ENCODE peak calls at places on chromosomes 6 and 20, in eight cellular contexts. M, V, U, G, K, R, X and P are unnamed samples.
A peak's percentile ranks its signal among the peaks of the same experiment; 100 is the strongest.

GRCh38 chr6:24458134-24458533 is 31.2 kb downstream of the GPLD1 start:
- DNase-seq in V (peak; percentile 81), R (no peak), K (no peak), U (no peak), G (no peak), X (no peak), M (no peak), P (no peak)

GRCh38 chr20:13736792-13737191 is 47.9 kb downstream of the ESF1 start:
- DNase-seq in U (no peak), R (no peak), M (no peak), G (no peak), X (no peak), K (no peak), V (no peak), P (no peak)

GRCh38 chr6:40819182-40819834 is 219.7 kb downstream of the UNC5CL start:
- DNase-seq in K (no peak), M (no peak), V (no peak), R (no peak), G (no peak), U (no peak), X (peak; percentile 74), P (no peak)

GRCh38 chr20:53171065-53171464 is 198.9 kb downstream of the TSHZ2 start:
- DNase-seq in R (no peak), M (no peak), K (no peak), U (no peak), G (no peak), X (no peak), V (no peak), P (no peak)

GRCh38 chr6:52362443-52363221 is 681 bp downstream of the PAQR8 start:
- DNase-seq in M (peak; percentile 55), R (no peak), G (peak; percentile 85), V (peak; percentile 21), X (peak; percentile 73), K (peak; percentile 13), U (no peak), P (peak; percentile 21)

GRCh38 chr20:31869942-31870702 is at the start of the genes DUSP15 and TTLL9:
- DNase-seq in R (no peak), K (peak; percentile 68), X (peak; percentile 82), U (no peak), V (no peak), G (peak; percentile 90), M (peak; percentile 60), P (peak; percentile 39)

GRCh38 chr20:25484224-25484846 is 76.9 kb downstream of the GINS1 start:
- DNase-seq in G (no peak), R (no peak), M (no peak), U (no peak), K (no peak), X (no peak), V (peak; percentile 82), P (no peak)

GRCh38 chr20:50395258-50395729 is 114.9 kb upstream of the PTPN1 start:
- DNase-seq in M (no peak), K (no peak), G (peak; percentile 93), X (peak; percentile 87), U (no peak), V (peak; percentile 60), R (no peak), P (peak; percentile 87)

GRCh38 chr6:903746-904145 is 210.8 kb upstream of the EXOC2 start:
- DNase-seq in X (no peak), U (no peak), R (no peak), G (no peak), K (no peak), V (peak; percentile 20), M (no peak), P (no peak)

GRCh38 chr6:146892613-146893401 is 294.0 kb downstream of the ADGB start:
- DNase-seq in G (no peak), X (no peak), V (no peak), K (no peak), R (no peak), M (no peak), U (no peak), P (no peak)

GRCh38 chr20:47181056-47181862 is 175.2 kb downstream of the ZMYND8 start:
- DNase-seq in U (peak; percentile 54), G (no peak), K (no peak), V (peak; percentile 84), R (peak; percentile 92), M (no peak), X (no peak), P (no peak)

GRCh38 chr6:115467726-115468125 is 593.0 kb downstream of the FRK start:
- DNase-seq in R (no peak), U (no peak), K (no peak), V (peak; percentile 1), X (no peak), G (no peak), M (no peak), P (no peak)

GRCh38 chr20:59647271-59647670 is 42.9 kb downstream of the PHACTR3 start:
- DNase-seq in X (no peak), R (no peak), M (no peak), V (no peak), U (no peak), K (no peak), G (no peak), P (no peak)

GRCh38 chr20:59645316-59645715 is 41.0 kb downstream of the PHACTR3 start:
- DNase-seq in X (no peak), M (no peak), V (no peak), U (no peak), G (no peak), R (no peak), K (no peak), P (no peak)

GRCh38 chr20:59646487-59646886 is 42.1 kb downstream of the PHACTR3 start:
- DNase-seq in U (no peak), M (no peak), K (no peak), X (no peak), G (no peak), R (no peak), V (no peak), P (no peak)

GRCh38 chr20:59644371-59644939 is 40.1 kb downstream of the PHACTR3 start:
- DNase-seq in V (no peak), M (no peak), G (no peak), R (no peak), K (no peak), U (no peak), X (no peak), P (no peak)

DNA sequence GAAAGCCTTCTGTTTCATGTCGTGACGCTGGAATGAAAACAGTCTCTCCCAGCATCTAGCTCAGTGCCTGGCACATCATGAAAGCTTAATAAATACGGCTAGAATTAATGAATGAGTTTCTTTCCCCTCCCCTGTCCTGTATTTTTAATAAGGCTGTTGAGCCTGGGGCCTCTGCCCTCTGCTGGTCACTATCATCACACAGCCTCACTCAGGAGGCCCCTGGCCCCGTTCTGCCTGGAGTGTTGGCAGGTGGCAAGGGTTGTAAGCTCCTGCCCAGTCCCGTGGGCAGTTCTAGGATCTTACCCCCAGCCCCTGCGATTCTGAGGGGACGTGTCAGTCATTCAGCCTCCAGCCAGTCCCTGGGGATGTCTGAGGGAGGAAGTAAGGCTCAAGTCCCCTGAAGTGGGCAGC is 41.4 kb downstream of the PHACTR3 start:
- DNase-seq in M (no peak), U (no peak), V (no peak), K (no peak), G (no peak), R (no peak), X (no peak), P (no peak)
- TF ChIP-seq CTCF in M (peak; percentile 46), U (peak; percentile 45), V (no peak), K (no peak), G (no peak), R (peak; percentile 33), X (peak; percentile 15), P (peak; percentile 53)

GRCh38 chr6:107614828-107615227 is 124.9 kb downstream of the SOBP start:
- DNase-seq in R (no peak), G (no peak), U (no peak), X (no peak), M (no peak), V (no peak), K (no peak), P (no peak)

GRCh38 chr6:107616776-107617175 is 126.9 kb downstream of the SOBP start:
- DNase-seq in R (no peak), M (no peak), G (no peak), U (no peak), X (no peak), K (no peak), V (no peak), P (no peak)

GRCh38 chr6:107613980-107614379 is 124.1 kb downstream of the SOBP start:
- DNase-seq in X (no peak), G (no peak), M (no peak), V (no peak), U (no peak), R (no peak), K (no peak), P (no peak)

GRCh38 chr6:107611060-107611824 is 121.3 kb downstream of the SOBP start:
- DNase-seq in M (no peak), R (no peak), X (no peak), G (no peak), U (no peak), V (no peak), K (no peak), P (no peak)

DNA sequence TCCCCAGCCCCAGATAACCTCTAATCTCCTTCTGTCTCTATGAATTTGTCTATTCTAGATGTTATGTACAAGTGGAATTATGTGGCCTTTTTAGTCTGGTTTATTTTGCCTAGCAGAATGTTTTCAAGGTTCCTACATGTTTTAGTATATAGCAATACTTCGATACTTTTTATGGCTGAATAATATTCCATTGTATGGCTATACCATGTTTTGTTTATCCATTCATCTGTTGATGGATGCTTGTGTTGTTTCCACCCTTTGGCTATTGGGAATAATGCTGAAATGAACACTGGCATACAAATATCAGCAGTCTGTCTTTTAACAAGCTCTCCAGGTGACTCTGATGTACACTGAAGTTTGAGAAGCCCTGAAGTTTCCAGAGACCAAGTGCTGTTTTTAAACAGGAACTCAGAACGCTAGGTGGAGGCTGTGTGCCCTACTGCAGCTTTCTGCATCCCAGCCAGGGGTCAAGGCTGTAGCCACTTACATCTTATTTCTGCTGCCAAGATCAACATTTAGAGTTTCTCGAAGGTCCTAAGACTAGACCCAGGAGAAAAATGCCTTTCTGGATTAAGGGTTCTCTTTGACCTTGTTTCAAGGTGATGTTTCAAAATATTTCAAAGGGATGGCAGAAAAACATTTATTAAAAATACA is 123.0 kb downstream of the SOBP start:
- DNase-seq in K (no peak), X (no peak), U (no peak), G (no peak), M (no peak), R (no peak), V (no peak), P (no peak)
- TF ChIP-seq CTCF in K (no peak), X (no peak), U (no peak), G (no peak), M (no peak), R (no peak), V (no peak), P (peak; percentile 29)

DNA sequence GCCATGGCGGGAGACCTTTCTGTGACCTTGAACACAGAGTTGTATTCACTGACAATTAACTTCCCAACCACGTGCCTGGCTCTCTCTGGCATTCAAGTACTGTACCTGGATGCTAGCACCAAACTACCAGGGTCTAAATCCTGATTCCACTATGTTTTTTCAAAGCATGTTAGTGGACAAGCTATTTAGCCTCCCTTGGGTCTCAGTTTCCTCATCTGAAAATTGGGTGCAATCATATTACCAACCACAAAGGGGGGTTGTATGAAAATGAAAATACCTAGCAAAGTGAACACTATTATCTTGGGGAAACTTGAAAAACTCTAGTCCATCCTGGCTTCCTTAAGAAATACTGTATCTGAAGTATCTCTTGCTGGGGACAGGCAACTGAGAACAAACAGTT is 308.7 kb upstream of the SGK1 start:
- DNase-seq in K (no peak), U (no peak), R (no peak), X (no peak), V (no peak), G (no peak), M (no peak), P (no peak)
- TF ChIP-seq CTCF in K (no peak), U (peak; percentile 10), R (no peak), X (no peak), V (no peak), G (no peak), M (no peak), P (no peak)

GRCh38 chr20:56608376-56608775 is 20.7 kb upstream of the TFAP2C start:
- DNase-seq in V (no peak), G (no peak), M (no peak), K (no peak), X (no peak), R (no peak), U (no peak), P (no peak)
- TF ChIP-seq CTCF in V (no peak), G (no peak), M (no peak), K (no peak), X (no peak), R (no peak), U (no peak), P (no peak)